ENCODE peak calls at places on chromosomes 1 and 21, in ten cellular contexts. S is GM06990; E is activated T-cell treated with anti-CD3 and anti-CD28 coated beads for 1 hour; Q is sciatic nerve; O is ovary; F is activated CD4-positive, alpha-beta T cell treated with anti-CD3 and anti-CD28 coated beads for 48 hours; Z is NCI-H226; J is Calu3; P is memory B cell; D is islet precursor cell. C is an unnamed sample.

GRCh38 chr1:9758559-9759121 is 65.1 kb downstream of the CLSTN1 start:
- DNase-seq in S (no peak), E (no peak), Q (peak; percentile 44), O (no peak), F (no peak), Z (no peak), J (no peak), P (no peak), D (no peak), C (no peak)

GRCh38 chr21:38188037-38188436 is 68.8 kb upstream of the KCNJ15 start:
- DNase-seq in S (no peak), E (no peak), Q (no peak), O (no peak), F (no peak), Z (no peak), J (no peak), P (no peak), D (no peak), C (no peak)

GRCh38 chr21:32515869-32516268 is 69.5 kb downstream of the TCP10L start:
- DNase-seq in S (no peak), E (no peak), Q (no peak), O (no peak), F (no peak), Z (peak; percentile 34), J (no peak), P (no peak), D (no peak), C (no peak)

GRCh38 chr1:206933333-206933945 is 11.7 kb upstream of the FCMR start:
- DNase-seq in S (peak; percentile 56), E (peak; percentile 73), Q (no peak), O (no peak), F (peak; percentile 80), Z (no peak), J (peak; percentile 64), P (peak; percentile 66), D (peak; percentile 67), C (no peak)

GRCh38 chr1:177170756-177171535 is at the start of gene BRINP2:
- DNase-seq in S (peak; percentile 28), E (no peak), Q (peak; percentile 59), O (no peak), F (peak; percentile 12), Z (peak; percentile 55), J (no peak), P (no peak), D (peak; percentile 85), C (no peak)

GRCh38 chr1:200458780-200459179 is 48.9 kb upstream of the ZNF281 start:
- DNase-seq in S (no peak), E (no peak), Q (no peak), O (no peak), F (no peak), Z (no peak), J (no peak), P (no peak), D (no peak), C (no peak)

GRCh38 chr21:14685568-14685967 is 139.5 kb upstream of the SAMSN1 start:
- DNase-seq in S (peak; percentile 42), E (no peak), Q (no peak), O (no peak), F (no peak), Z (no peak), J (no peak), P (peak; percentile 13), D (no peak), C (no peak)

GRCh38 chr1:247332215-247332900 is 691 bp upstream of the ZNF496 start:
- DNase-seq in S (peak; percentile 75), E (peak; percentile 32), Q (peak; percentile 75), O (peak; percentile 59), F (peak; percentile 73), Z (peak; percentile 40), J (peak; percentile 49), P (peak; percentile 17), D (peak; percentile 68), C (peak; percentile 36)

GRCh38 chr1:225426395-225427248 is 1.2 kb downstream of the LBR start:
- DNase-seq in S (peak; percentile 55), E (no peak), Q (no peak), O (peak; percentile 39), F (peak; percentile 49), Z (peak; percentile 3), J (peak; percentile 25), P (peak; percentile 37), D (no peak), C (peak; percentile 58)

GRCh38 chr21:39866093-39866492 is 1.1 kb upstream of the PCP4 start:
- DNase-seq in S (no peak), E (no peak), Q (no peak), O (no peak), F (no peak), Z (no peak), J (no peak), P (no peak), D (no peak), C (no peak)

GRCh38 chr21:46084041-46084561 is 13.8 kb upstream of the COL6A2 start:
- DNase-seq in S (no peak), E (no peak), Q (no peak), O (peak; percentile 18), F (no peak), Z (no peak), J (no peak), P (no peak), D (peak; percentile 43), C (no peak)

GRCh38 chr1:85463666-85464496 is 1.1 kb downstream of the DDAH1 start:
- DNase-seq in S (no peak), E (no peak), Q (no peak), O (peak; percentile 6), F (no peak), Z (no peak), J (no peak), P (no peak), D (no peak), C (peak; percentile 28)

GRCh38 chr1:62688687-62689085 is 500 bp upstream of the DOCK7 start:
- DNase-seq in S (no peak), E (no peak), Q (no peak), O (no peak), F (no peak), Z (no peak), J (no peak), P (no peak), D (no peak), C (peak; percentile 25)

GRCh38 chr1:233364695-233365539 is 37.4 kb downstream of the MAP3K21 start:
- DNase-seq in S (no peak), E (no peak), Q (no peak), O (no peak), F (no peak), Z (no peak), J (peak; percentile 24), P (no peak), D (no peak), C (peak; percentile 24)

GRCh38 chr1:226408285-226409184 is 642 bp upstream of the PARP1 start:
- DNase-seq in S (peak; percentile 27), E (no peak), Q (peak; percentile 64), O (no peak), F (no peak), Z (no peak), J (no peak), P (no peak), D (no peak), C (no peak)

GRCh38 chr1:168613689-168614655 is 37.6 kb downstream of the XCL1 start:
- DNase-seq in S (no peak), E (no peak), Q (no peak), O (peak; percentile 53), F (no peak), Z (no peak), J (no peak), P (no peak), D (no peak), C (no peak)

GRCh38 chr1:39727932-39728317 is 10.8 kb upstream of the PPIE start:
- DNase-seq in S (no peak), E (no peak), Q (no peak), O (no peak), F (no peak), Z (no peak), J (no peak), P (no peak), D (no peak), C (no peak)

GRCh38 chr1:225996946-225997545 is 2.1 kb downstream of the SDE2 start:
- DNase-seq in S (no peak), E (no peak), Q (no peak), O (no peak), F (no peak), Z (no peak), J (no peak), P (no peak), D (no peak), C (no peak)

GRCh38 chr1:147892216-147892615 is 10.4 kb upstream of the GJA8 start:
- DNase-seq in S (no peak), E (no peak), Q (no peak), O (no peak), F (peak; percentile 11), Z (no peak), J (no peak), P (no peak), D (no peak), C (no peak)

GRCh38 chr1:1538989-1539309 is 1.5 kb downstream of the TMEM240 start:
- DNase-seq in S (no peak), E (no peak), Q (no peak), O (no peak), F (no peak), Z (no peak), J (no peak), P (no peak), D (no peak), C (no peak)

GRCh38 chr1:229478852-229479251 is 29.3 kb downstream of the NUP133 start:
- DNase-seq in S (peak; percentile 55), E (no peak), Q (no peak), O (no peak), F (no peak), Z (no peak), J (no peak), P (peak; percentile 20), D (no peak), C (no peak)

GRCh38 chr21:42118901-42119300 is 47.8 kb downstream of the UMODL1 start:
- DNase-seq in S (no peak), E (no peak), Q (no peak), O (no peak), F (no peak), Z (no peak), J (no peak), P (no peak), D (no peak), C (no peak)

GRCh38 chr1:26358411-26359384 is 4.8 kb upstream of the CRYBG2 start:
- DNase-seq in S (no peak), E (peak; percentile 50), Q (no peak), O (no peak), F (peak; percentile 78), Z (no peak), J (peak; percentile 82), P (no peak), D (peak; percentile 84), C (peak; percentile 95)

GRCh38 chr1:25679170-25679569 is 62.6 kb downstream of the MAN1C1 start:
- DNase-seq in S (no peak), E (no peak), Q (no peak), O (no peak), F (no peak), Z (no peak), J (no peak), P (no peak), D (no peak), C (no peak)

GRCh38 chr1:5532811-5533210 is 459.4 kb downstream of the NPHP4 start:
- DNase-seq in S (no peak), E (no peak), Q (no peak), O (no peak), F (no peak), Z (no peak), J (no peak), P (no peak), D (peak; percentile 20), C (no peak)

GRCh38 chr1:185238447-185238846 is 78.6 kb downstream of the IVNS1ABP start:
- DNase-seq in S (no peak), E (no peak), Q (no peak), O (no peak), F (no peak), Z (no peak), J (no peak), P (no peak), D (no peak), C (peak; percentile 4)

GRCh38 chr1:84300501-84300900 is 1.0 kb upstream of the SAMD13 start:
- DNase-seq in S (no peak), E (no peak), Q (no peak), O (no peak), F (no peak), Z (no peak), J (no peak), P (no peak), D (no peak), C (no peak)

GRCh38 chr1:60622486-60622885 is 459.9 kb upstream of the NFIA start:
- DNase-seq in S (no peak), E (no peak), Q (no peak), O (no peak), F (no peak), Z (no peak), J (no peak), P (no peak), D (no peak), C (no peak)

C was measured in SW480.